ENCODE peak calls at places on chromosome 3, in five cellular contexts. E, Z, I, N and F are unnamed samples.

GRCh38 chr3:113354307-113354706 is 87.0 kb downstream of the CFAP44 start:
- DNase-seq in E (no peak), Z (no peak), I (peak), N (no peak), F (no peak)

GRCh38 chr3:36864180-36865053 is 80.4 kb downstream of the TRANK1 start:
- DNase-seq in E (no peak), Z (no peak), I (peak), N (no peak), F (no peak)

GRCh38 chr3:1591327-1592028 is 498.7 kb downstream of the CNTN6 start:
- DNase-seq in E (no peak), Z (no peak), I (no peak), N (no peak), F (no peak)

GRCh38 chr3:141395005-141395589 is 26.8 kb downstream of the ZBTB38 start:
- DNase-seq in E (no peak), Z (no peak), I (no peak), N (no peak), F (no peak)

GRCh38 chr3:114714237-114714636 is 420.4 kb downstream of the TIGIT start:
- DNase-seq in E (peak), Z (no peak), I (no peak), N (no peak), F (no peak)

GRCh38 chr3:101935081-101935480 is 85.8 kb downstream of the NFKBIZ start:
- DNase-seq in E (no peak), Z (no peak), I (no peak), N (no peak), F (no peak)

GRCh38 chr3:33949074-33949473 is 150.6 kb downstream of the PDCD6IP start:
- DNase-seq in E (no peak), Z (no peak), I (no peak), N (no peak), F (no peak)

GRCh38 chr3:110344897-110345767 is 726.5 kb upstream of the NECTIN3 start:
- DNase-seq in E (no peak), Z (no peak), I (no peak), N (no peak), F (no peak)

GRCh38 chr3:127304121-127304744 is 16.4 kb upstream of the PRR20G start:
- DNase-seq in E (no peak), Z (no peak), I (no peak), N (no peak), F (no peak)

GRCh38 chr3:151615464-151615863 is 118.3 kb upstream of the AADACL2 start:
- DNase-seq in E (no peak), Z (no peak), I (no peak), N (no peak), F (no peak)

GRCh38 chr3:52495777-52496602 is 852 bp downstream of the STAB1 start:
- DNase-seq in E (no peak), Z (no peak), I (peak), N (no peak), F (no peak)

GRCh38 chr3:152364237-152364636 is 95.5 kb downstream of the MBNL1 start:
- DNase-seq in E (no peak), Z (no peak), I (no peak), N (no peak), F (no peak)

GRCh38 chr3:186002884-186003472 is 65.2 kb upstream of the TRA2B start:
- DNase-seq in E (no peak), Z (no peak), I (peak), N (no peak), F (no peak)

GRCh38 chr3:49007771-49008528 is 759 bp downstream of the WDR6 start:
- DNase-seq in E (peak), Z (peak), I (peak), N (peak), F (peak)

GRCh38 chr3:49006591-49007067 is 562 bp upstream of the WDR6 start:
- DNase-seq in E (no peak), Z (no peak), I (peak), N (peak), F (peak)

GRCh38 chr3:49005298-49005680 is 1.9 kb upstream of the WDR6 start:
- DNase-seq in E (no peak), Z (no peak), I (no peak), N (no peak), F (no peak)

GRCh38 chr3:49005998-49006397 is 1.2 kb upstream of the WDR6 start:
- DNase-seq in E (no peak), Z (no peak), I (no peak), N (no peak), F (no peak)

GRCh38 chr3:49007068-49007770 is at the start of gene WDR6:
- DNase-seq in E (peak), Z (peak), I (peak), N (peak), F (peak)
- TF ChIP-seq CTCF in E (peak), Z (peak), I (no peak), N (peak), F (peak)

GRCh38 chr3:14761121-14761672 is 57.6 kb upstream of the FGD5 start:
- DNase-seq in E (no peak), Z (no peak), I (no peak), N (no peak), F (no peak)
- TF ChIP-seq CTCF in E (no peak), Z (no peak), I (no peak), N (no peak), F (no peak)

DNA sequence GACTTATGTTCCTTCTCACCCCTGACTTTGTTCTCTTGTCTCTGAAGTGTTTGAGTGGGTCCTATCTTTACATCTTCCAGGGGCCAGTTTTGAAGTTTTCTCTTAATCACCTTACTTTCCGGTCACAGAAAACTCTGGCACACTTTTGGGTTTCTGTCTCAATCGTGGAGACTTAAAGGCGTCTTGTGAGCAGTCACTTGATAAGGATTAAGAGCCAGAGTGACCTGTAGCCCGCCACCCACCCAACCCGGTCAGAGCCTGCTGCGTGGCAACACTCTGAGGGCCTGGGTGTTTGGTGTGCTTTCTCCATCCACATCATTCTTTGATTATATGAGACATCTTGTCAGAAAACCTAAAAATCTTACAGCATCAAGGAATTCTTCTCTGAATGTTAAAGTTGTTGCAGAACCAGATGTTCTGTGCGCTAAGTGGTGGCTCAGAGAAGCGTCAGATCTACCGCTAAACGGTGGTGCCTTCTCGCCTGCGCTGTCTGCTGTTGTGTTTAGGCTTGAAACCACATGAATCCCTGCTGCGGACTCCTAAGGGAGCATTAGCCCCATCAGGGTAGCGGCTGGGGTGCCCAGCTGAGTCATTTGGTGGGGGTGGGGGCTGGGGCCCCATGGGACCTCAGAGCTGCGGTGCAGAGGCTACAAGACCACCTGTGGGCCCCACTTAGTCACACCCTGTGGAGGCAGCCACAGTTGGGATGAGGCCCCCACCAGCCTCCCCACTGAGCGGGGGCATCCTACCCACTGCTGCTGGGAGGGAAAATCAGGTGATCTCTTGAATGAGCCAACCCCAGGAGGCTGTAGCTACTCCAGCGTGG is 158.7 kb upstream of the BHLHE40 start:
- DNase-seq in E (no peak), Z (no peak), I (peak), N (no peak), F (no peak)
- TF ChIP-seq CTCF in E (no peak), Z (no peak), I (no peak), N (no peak), F (no peak)

GRCh38 chr3:103863381-103863780 is 1428.6 kb downstream of the ZPLD1 start:
- DNase-seq in E (no peak), Z (no peak), I (no peak), N (no peak), F (no peak)

GRCh38 chr3:103862415-103862814 is 1427.6 kb downstream of the ZPLD1 start:
- DNase-seq in E (no peak), Z (no peak), I (no peak), N (no peak), F (no peak)

DNA sequence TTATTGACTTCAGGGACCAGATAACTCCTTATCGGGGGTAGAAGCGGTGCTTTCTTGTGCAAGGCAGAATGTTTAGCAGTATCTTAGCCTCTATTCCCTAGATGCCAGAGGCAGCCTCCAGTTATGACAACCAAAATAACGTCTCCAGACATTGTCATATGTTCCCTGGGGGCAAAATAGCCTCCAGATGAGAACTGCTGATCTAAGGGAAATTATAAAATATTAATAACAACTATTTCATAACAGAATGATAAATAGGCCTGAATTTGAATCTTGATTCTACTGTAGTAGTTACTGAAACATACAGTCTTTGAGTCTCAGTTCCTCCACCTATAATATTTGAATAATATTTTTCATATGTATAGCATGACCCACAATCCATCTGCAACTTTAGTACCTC is 1431.3 kb downstream of the ZPLD1 start:
- DNase-seq in E (no peak), Z (no peak), I (no peak), N (no peak), F (no peak)
- TF ChIP-seq CTCF in E (no peak), Z (no peak), I (no peak), N (no peak), F (no peak)

DNA sequence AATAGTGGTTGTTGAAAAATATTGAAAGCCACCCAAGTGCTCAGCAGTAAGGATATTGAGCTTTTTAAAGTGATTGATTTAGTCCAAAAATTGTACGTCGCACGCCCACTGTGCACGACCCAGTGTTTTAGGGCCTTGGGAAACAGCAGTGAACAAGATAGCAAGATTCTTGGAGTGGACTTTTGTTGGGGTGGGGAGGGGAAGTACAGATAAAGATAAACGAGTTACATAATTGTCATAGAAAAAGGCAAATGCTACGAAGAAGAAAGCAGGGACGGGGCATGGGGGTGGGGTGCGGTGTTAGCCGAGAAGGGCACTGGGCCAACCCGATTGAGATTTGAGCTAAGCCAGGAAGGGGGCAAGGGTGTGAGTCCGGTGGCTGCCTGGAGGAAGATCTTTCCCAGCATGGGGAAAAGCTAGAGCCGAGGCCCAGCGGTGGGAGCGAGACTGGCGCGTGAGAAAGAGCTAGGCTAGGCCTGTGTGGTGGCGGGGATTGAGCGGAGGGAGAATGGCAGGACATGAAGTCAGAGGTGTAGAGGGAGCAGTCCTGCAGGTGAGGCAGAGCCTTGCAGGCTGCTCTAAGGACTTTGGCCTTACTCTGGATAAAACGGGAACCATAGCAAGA is 454 bp downstream of the HTD2 start:
- DNase-seq in E (peak), Z (peak), I (peak), N (peak), F (peak)
- TF ChIP-seq CTCF in E (no peak), Z (no peak), I (no peak), N (no peak), F (no peak)

GRCh38 chr3:149752051-149752787 is at the start of gene COMMD2:
- DNase-seq in E (peak), Z (peak), I (peak), N (peak), F (peak)
- TF ChIP-seq CTCF in E (no peak), Z (peak), I (no peak), N (peak), F (peak)

GRCh38 chr3:193942516-193943055 is 193.4 kb upstream of the HES1 start:
- DNase-seq in E (no peak), Z (no peak), I (no peak), N (no peak), F (no peak)
- TF ChIP-seq CTCF in E (no peak), Z (no peak), I (no peak), N (no peak), F (no peak)

GRCh38 chr3:168162172-168162571 is 66.4 kb upstream of the GOLIM4 start:
- DNase-seq in E (no peak), Z (no peak), I (no peak), N (no peak), F (no peak)

GRCh38 chr3:168161696-168162095 is 66.0 kb upstream of the GOLIM4 start:
- DNase-seq in E (no peak), Z (no peak), I (no peak), N (no peak), F (no peak)

GRCh38 chr3:168168743-168169142 is 73.0 kb upstream of the GOLIM4 start:
- DNase-seq in E (no peak), Z (no peak), I (no peak), N (no peak), F (no peak)

GRCh38 chr3:168165390-168166269 is 69.9 kb upstream of the GOLIM4 start:
- DNase-seq in E (peak), Z (peak), I (peak), N (peak), F (no peak)
- TF ChIP-seq CTCF in E (peak), Z (peak), I (peak), N (peak), F (peak)